ENCODE peak calls at places on chromosome 21, in five cellular contexts. One of them, this sample, is unnamed.

GRCh38 chr21:33974513-33975468 is 59.2 kb upstream of the ATP5PO start:
- DNase-seq in stomach: no peak
- DNase-seq in PC-9: no peak
- DNase-seq in prostate gland: no peak
- DNase-seq in CD8-positive, alpha-beta T cell: no peak
- DNase-seq in this sample: no peak

GRCh38 chr21:33403128-33403785 is at the start of gene IFNGR2:
- DNase-seq in stomach: peak; percentile 43
- DNase-seq in PC-9: no peak
- DNase-seq in prostate gland: no peak
- DNase-seq in CD8-positive, alpha-beta T cell: peak; percentile 71
- DNase-seq in this sample: peak; percentile 33

GRCh38 chr21:34302496-34302895 is 61.3 kb upstream of the KCNE2 start:
- DNase-seq in stomach: no peak
- DNase-seq in PC-9: no peak
- DNase-seq in prostate gland: no peak
- DNase-seq in CD8-positive, alpha-beta T cell: no peak
- DNase-seq in this sample: no peak

GRCh38 chr21:16072692-16073091 is 342.9 kb downstream of the USP25 start:
- DNase-seq in stomach: no peak
- DNase-seq in PC-9: no peak
- DNase-seq in prostate gland: no peak
- DNase-seq in CD8-positive, alpha-beta T cell: no peak
- DNase-seq in this sample: peak; percentile 84

GRCh38 chr21:36551731-36552457 is 72.0 kb upstream of the CLDN14 start:
- DNase-seq in stomach: no peak
- DNase-seq in PC-9: no peak
- DNase-seq in prostate gland: no peak
- DNase-seq in CD8-positive, alpha-beta T cell: no peak
- DNase-seq in this sample: peak; percentile 67

GRCh38 chr21:34845521-34846213 is 176.9 kb downstream of the CLIC6 start:
- DNase-seq in stomach: peak; percentile 82
- DNase-seq in PC-9: peak; percentile 94
- DNase-seq in prostate gland: peak; percentile 80
- DNase-seq in CD8-positive, alpha-beta T cell: no peak
- DNase-seq in this sample: peak; percentile 85

GRCh38 chr21:27776925-27777553 is 810.2 kb upstream of the ADAMTS5 start:
- DNase-seq in stomach: peak; percentile 54
- DNase-seq in PC-9: no peak
- DNase-seq in prostate gland: no peak
- DNase-seq in CD8-positive, alpha-beta T cell: no peak
- DNase-seq in this sample: peak; percentile 48

GRCh38 chr21:26118928-26119540 is 51.5 kb downstream of the APP start:
- DNase-seq in stomach: no peak
- DNase-seq in PC-9: no peak
- DNase-seq in prostate gland: no peak
- DNase-seq in CD8-positive, alpha-beta T cell: no peak
- DNase-seq in this sample: no peak

GRCh38 chr21:16193758-16194606 is 464.2 kb downstream of the USP25 start:
- DNase-seq in stomach: peak; percentile 31
- DNase-seq in PC-9: no peak
- DNase-seq in prostate gland: peak; percentile 59
- DNase-seq in CD8-positive, alpha-beta T cell: no peak
- DNase-seq in this sample: peak; percentile 88

GRCh38 chr21:43645987-43646386 is 13.3 kb downstream of the HSF2BP start:
- DNase-seq in stomach: no peak
- DNase-seq in PC-9: no peak
- DNase-seq in prostate gland: no peak
- DNase-seq in CD8-positive, alpha-beta T cell: no peak
- DNase-seq in this sample: no peak

GRCh38 chr21:43643193-43643592 is 16.1 kb downstream of the HSF2BP start:
- DNase-seq in stomach: no peak
- DNase-seq in PC-9: no peak
- DNase-seq in prostate gland: no peak
- DNase-seq in CD8-positive, alpha-beta T cell: no peak
- DNase-seq in this sample: no peak

GRCh38 chr21:43644609-43645008 is 14.7 kb downstream of the HSF2BP start:
- DNase-seq in stomach: no peak
- DNase-seq in PC-9: no peak
- DNase-seq in prostate gland: no peak
- DNase-seq in CD8-positive, alpha-beta T cell: no peak
- DNase-seq in this sample: peak; percentile 74

GRCh38 chr21:43646550-43647260 is 12.6 kb downstream of the HSF2BP start:
- DNase-seq in stomach: peak; percentile 94
- DNase-seq in PC-9: peak; percentile 84
- DNase-seq in prostate gland: peak; percentile 90
- DNase-seq in CD8-positive, alpha-beta T cell: peak; percentile 91
- DNase-seq in this sample: peak; percentile 97

DNA sequence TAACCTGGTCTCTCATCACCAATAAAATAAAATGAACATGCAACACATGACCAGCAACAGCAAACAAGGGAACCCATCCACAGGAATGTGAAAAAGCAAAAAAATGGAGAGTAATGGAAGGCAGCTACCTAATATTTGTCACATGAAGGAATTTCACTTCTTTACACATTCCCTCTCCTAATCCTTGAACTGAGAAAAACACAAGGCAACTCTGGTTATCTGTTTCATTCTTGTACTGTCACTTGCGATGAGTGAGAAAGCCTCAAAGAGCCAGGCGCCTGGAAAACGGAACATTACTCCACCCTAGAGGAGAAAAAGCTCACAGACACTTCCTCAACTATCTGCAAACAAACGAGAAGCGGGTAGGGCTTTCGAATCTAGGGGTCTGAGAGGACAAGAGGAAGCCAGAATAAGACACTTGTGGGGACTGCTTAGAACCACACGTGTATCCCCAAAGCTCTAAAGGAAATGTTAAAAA is 13.8 kb downstream of the HSF2BP start:
- DNase-seq in stomach: peak; percentile 57
- DNase-seq in PC-9: peak; percentile 41
- DNase-seq in prostate gland: peak; percentile 64
- DNase-seq in CD8-positive, alpha-beta T cell: no peak
- DNase-seq in this sample: peak; percentile 92
- TF ChIP-seq CTCF in stomach: peak; percentile 35
- TF ChIP-seq CTCF in PC-9: no peak
- TF ChIP-seq CTCF in prostate gland: peak; percentile 69
- TF ChIP-seq CTCF in CD8-positive, alpha-beta T cell: no peak
- TF ChIP-seq CTCF in this sample: peak; percentile 74

DNA sequence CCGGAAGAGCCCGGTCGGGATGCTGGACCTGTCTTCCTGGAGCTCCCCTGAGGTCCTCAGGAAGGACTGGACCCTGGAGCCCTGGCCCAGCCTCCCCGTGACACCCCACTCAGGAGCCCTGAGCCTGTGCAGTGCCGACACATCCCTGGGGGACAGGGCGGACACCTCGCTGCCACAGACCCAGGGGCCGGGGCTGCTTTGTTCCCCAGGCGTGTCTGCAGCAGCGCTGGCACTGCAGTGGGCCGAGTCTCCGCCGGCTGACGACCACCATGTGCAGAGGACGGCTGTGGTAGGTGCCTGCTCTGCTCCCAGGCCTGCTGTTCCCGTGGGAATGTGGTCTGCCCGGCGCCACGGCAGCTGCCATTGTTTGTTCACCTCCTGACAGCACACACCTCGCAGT is 42.1 kb upstream of the DIP2A start:
- DNase-seq in stomach: no peak
- DNase-seq in PC-9: no peak
- DNase-seq in prostate gland: no peak
- DNase-seq in CD8-positive, alpha-beta T cell: no peak
- DNase-seq in this sample: no peak
- TF ChIP-seq CTCF in stomach: no peak
- TF ChIP-seq CTCF in PC-9: no peak
- TF ChIP-seq CTCF in prostate gland: no peak
- TF ChIP-seq CTCF in CD8-positive, alpha-beta T cell: no peak
- TF ChIP-seq CTCF in this sample: no peak

GRCh38 chr21:45338326-45339017 is 50.8 kb upstream of the POFUT2 start:
- DNase-seq in stomach: no peak
- DNase-seq in PC-9: no peak
- DNase-seq in prostate gland: no peak
- DNase-seq in CD8-positive, alpha-beta T cell: no peak
- DNase-seq in this sample: no peak

GRCh38 chr21:45336535-45336810 is 48.8 kb upstream of the POFUT2 start:
- DNase-seq in stomach: no peak
- DNase-seq in PC-9: no peak
- DNase-seq in prostate gland: no peak
- DNase-seq in CD8-positive, alpha-beta T cell: no peak
- DNase-seq in this sample: no peak

GRCh38 chr21:45335761-45336534 is 48.3 kb upstream of the POFUT2 start:
- DNase-seq in stomach: no peak
- DNase-seq in PC-9: no peak
- DNase-seq in prostate gland: no peak
- DNase-seq in CD8-positive, alpha-beta T cell: no peak
- DNase-seq in this sample: no peak

GRCh38 chr21:45335151-45335760 is 47.6 kb upstream of the POFUT2 start:
- DNase-seq in stomach: no peak
- DNase-seq in PC-9: no peak
- DNase-seq in prostate gland: no peak
- DNase-seq in CD8-positive, alpha-beta T cell: no peak
- DNase-seq in this sample: no peak

GRCh38 chr21:45336870-45337269 is 49.2 kb upstream of the POFUT2 start:
- DNase-seq in stomach: no peak
- DNase-seq in PC-9: no peak
- DNase-seq in prostate gland: no peak
- DNase-seq in CD8-positive, alpha-beta T cell: no peak
- DNase-seq in this sample: no peak
- TF ChIP-seq CTCF in stomach: no peak
- TF ChIP-seq CTCF in PC-9: no peak
- TF ChIP-seq CTCF in prostate gland: no peak
- TF ChIP-seq CTCF in CD8-positive, alpha-beta T cell: no peak
- TF ChIP-seq CTCF in this sample: no peak

GRCh38 chr21:39681257-39681656 is 63.7 kb upstream of the IGSF5 start:
- DNase-seq in stomach: no peak
- DNase-seq in PC-9: no peak
- DNase-seq in prostate gland: no peak
- DNase-seq in CD8-positive, alpha-beta T cell: no peak
- DNase-seq in this sample: peak; percentile 48
- TF ChIP-seq CTCF in stomach: no peak
- TF ChIP-seq CTCF in PC-9: no peak
- TF ChIP-seq CTCF in prostate gland: no peak
- TF ChIP-seq CTCF in CD8-positive, alpha-beta T cell: no peak
- TF ChIP-seq CTCF in this sample: no peak

GRCh38 chr21:31991356-31992331 is 118.8 kb downstream of the HUNK start:
- DNase-seq in stomach: no peak
- DNase-seq in PC-9: no peak
- DNase-seq in prostate gland: no peak
- DNase-seq in CD8-positive, alpha-beta T cell: no peak
- DNase-seq in this sample: no peak
- TF ChIP-seq CTCF in stomach: no peak
- TF ChIP-seq CTCF in PC-9: no peak
- TF ChIP-seq CTCF in prostate gland: no peak
- TF ChIP-seq CTCF in CD8-positive, alpha-beta T cell: no peak
- TF ChIP-seq CTCF in this sample: no peak

This sample was measured in fibroblast of pulmonary artery.